ENCODE peak calls at places on chromosomes 7 and 10, in five cellular contexts. A is OCI-LY7, K is hepatocyte, M is GM23338, O is HCT116. Z is an unnamed sample. For H3K9me2, the result is how much of the 10 kb centered on the place peaks cover.

GRCh38 chr7:3561908-3562307 is 260.9 kb downstream of the SDK1 start:
- DNase-seq in A (no peak), K (peak), M (no peak), O (no peak), Z (no peak)

GRCh38 chr7:100489824-100490223 is 6.1 kb downstream of the NYAP1 start:
- DNase-seq in A (peak), K (peak), M (peak), O (no peak), Z (peak)

GRCh38 chr7:117564627-117565026 is 84.8 kb downstream of the CFTR start:
- DNase-seq in A (no peak), K (no peak), M (no peak), O (no peak), Z (no peak)

GRCh38 chr10:50420166-50420565 is 168.8 kb upstream of the ASAH2 start:
- DNase-seq in A (no peak), K (no peak), M (no peak), O (no peak), Z (no peak)

GRCh38 chr7:100167912-100168323 is 499 bp downstream of the GAL3ST4 start:
- DNase-seq in A (no peak), K (peak), M (peak), O (no peak), Z (no peak)

GRCh38 chr10:51129946-51130554 is 55.8 kb downstream of the PRKG1 start:
- DNase-seq in A (no peak), K (no peak), M (no peak), O (no peak), Z (no peak)

GRCh38 chr10:123175389-123176387 is 21.5 kb downstream of the BUB3 start:
- DNase-seq in A (no peak), K (no peak), M (no peak), O (no peak), Z (no peak)

GRCh38 chr10:133388973-133389818 is 4.8 kb upstream of the MTG1 start:
- DNase-seq in A (peak), K (no peak), M (no peak), O (no peak), Z (no peak)

GRCh38 chr7:157928171-157928794 is 591.5 kb downstream of the DNAJB6 start:
- DNase-seq in A (no peak), K (no peak), M (no peak), O (no peak), Z (no peak)

GRCh38 chr7:70432567-70433001 is 699.4 kb upstream of the GALNT17 start:
- DNase-seq in A (no peak), K (no peak), M (no peak), O (no peak), Z (no peak)

GRCh38 chr7:44393238-44394111 is 68.1 kb upstream of the CAMK2B start:
- DNase-seq in A (no peak), K (no peak), M (no peak), O (no peak), Z (no peak)

GRCh38 chr7:81812514-81813472 is 42.9 kb upstream of the HGF start:
- DNase-seq in A (no peak), K (no peak), M (no peak), O (peak), Z (no peak)

GRCh38 chr7:42262907-42263466 is 26.0 kb upstream of the GLI3 start:
- DNase-seq in A (no peak), K (peak), M (peak), O (no peak), Z (no peak)

GRCh38 chr10:33117816-33118215 is 159.8 kb upstream of the ITGB1 start:
- DNase-seq in A (no peak), K (no peak), M (no peak), O (no peak), Z (no peak)

GRCh38 chr10:33116293-33116697 is 158.3 kb upstream of the ITGB1 start:
- DNase-seq in A (peak), K (peak), M (peak), O (peak), Z (no peak)

GRCh38 chr10:33114451-33114944 is 156.5 kb upstream of the ITGB1 start:
- DNase-seq in A (peak), K (no peak), M (no peak), O (no peak), Z (peak)

GRCh38 chr10:33113111-33113856 is 155.3 kb upstream of the ITGB1 start:
- DNase-seq in A (no peak), K (peak), M (no peak), O (no peak), Z (no peak)

DNA sequence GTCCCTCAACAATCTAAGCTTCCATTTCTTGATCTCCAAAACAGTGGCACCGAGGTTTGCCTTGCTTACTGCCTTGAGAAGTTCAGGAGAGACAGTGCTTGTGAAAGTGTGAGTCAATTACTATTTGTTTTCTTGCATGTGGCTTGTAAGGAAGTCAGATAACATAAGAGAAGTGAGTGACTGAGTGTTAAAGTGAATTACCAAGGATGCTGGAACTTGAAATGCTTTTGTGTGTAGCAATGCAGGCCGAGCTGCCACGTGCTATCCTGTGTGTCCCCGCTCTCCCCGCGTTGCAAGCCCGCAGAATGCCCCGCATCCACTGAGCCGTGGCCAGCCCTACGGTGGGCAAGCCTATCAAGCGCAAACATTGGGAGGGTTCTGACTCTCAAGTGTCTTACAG is 157.7 kb upstream of the ITGB1 start:
- DNase-seq in A (no peak), K (no peak), M (no peak), O (no peak), Z (no peak)
- H3K9me2 ChIP-seq in A (under half), K (under half), M (under half), O (under half), Z (under half)

GRCh38 chr7:151137076-151137611 is 30.4 kb downstream of the GBX1 start:
- DNase-seq in A (no peak), K (no peak), M (peak), O (no peak), Z (no peak)

GRCh38 chr7:151135525-151135845 is 32.0 kb downstream of the GBX1 start:
- DNase-seq in A (no peak), K (no peak), M (no peak), O (no peak), Z (no peak)

GRCh38 chr7:151137841-151138540 is 29.5 kb downstream of the GBX1 start:
- DNase-seq in A (no peak), K (no peak), M (peak), O (no peak), Z (no peak)

GRCh38 chr7:151135866-151136514 is 31.5 kb downstream of the GBX1 start:
- DNase-seq in A (no peak), K (no peak), M (no peak), O (no peak), Z (no peak)

GRCh38 chr7:151136515-151136908 is 31.0 kb downstream of the GBX1 start:
- DNase-seq in A (no peak), K (no peak), M (no peak), O (no peak), Z (no peak)
- H3K9me2 ChIP-seq in A (under half), K (under half), M (under half), O (under half), Z (under half)

GRCh38 chr10:7659560-7659959 is 7.2 kb downstream of the ITIH5 start:
- DNase-seq in A (no peak), K (peak), M (no peak), O (no peak), Z (no peak)
- H3K9me2 ChIP-seq in A (under half), K (under half), M (under half), O (under half), Z (under half)

DNA sequence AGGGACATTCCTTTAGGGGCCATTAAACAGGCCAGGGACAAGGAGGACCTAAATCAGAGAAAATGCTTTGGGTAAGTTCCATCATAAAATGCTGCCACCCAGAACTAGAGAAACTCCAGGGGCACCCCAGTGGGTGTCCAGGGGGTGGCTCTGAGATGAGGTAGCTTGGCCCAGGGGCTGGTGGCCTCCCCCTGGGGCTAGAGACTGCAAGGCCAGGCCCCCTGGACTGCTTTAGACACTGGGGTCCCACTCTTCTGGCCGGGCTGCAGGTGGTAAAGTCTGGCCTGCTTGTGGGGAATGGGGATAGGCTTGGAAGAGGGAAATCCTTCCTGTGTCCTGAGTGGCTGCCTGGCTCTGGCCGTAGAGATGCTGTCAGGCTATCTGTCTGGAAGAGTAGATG is 169.6 kb upstream of the PODXL start:
- DNase-seq in A (no peak), K (no peak), M (no peak), O (no peak), Z (peak)
- H3K9me2 ChIP-seq in A (under half), K (under half), M (under half), O (under half), Z (under half)

GRCh38 chr7:77532247-77532646 is 4.8 kb upstream of the PTPN12 start:
- DNase-seq in A (no peak), K (no peak), M (no peak), O (no peak), Z (no peak)
- H3K9me2 ChIP-seq in A (under half), K (under half), M (under half), O (under half), Z (under half)

Z was measured in PC-9.